ENCODE peak calls at places on chromosomes 6 and 20, in four cellular contexts. Q is NCI-H1105 treated with DMSO at 0.1 percent for 48 hours; Z is activated CD4-positive, alpha-beta memory T cell treated with anti-CD3 and anti-CD28 coated beads, Interleukin-2, amount 10 ng/mL, durations not matched to agents 7 days and 5 days; F is CD8-positive, alpha-beta memory T cell. B is an unnamed sample.

GRCh38 chr6:74320076-74320475 is 624.1 kb downstream of the CD109 start:
- DNase-seq in F (no peak), Q (no peak), Z (no peak), B (no peak)

GRCh38 chr6:107606407-107606806 is 116.5 kb downstream of the SOBP start:
- DNase-seq in Z (no peak), F (no peak), Q (no peak), B (no peak)

GRCh38 chr20:57013741-57014140 is 252.7 kb downstream of the BMP7 start:
- DNase-seq in F (no peak), Z (no peak), Q (peak), B (no peak)

GRCh38 chr6:105994522-105995402 is 91.4 kb upstream of the PRDM1 start:
- DNase-seq in Q (peak), F (peak), Z (peak), B (peak)

GRCh38 chr6:45703041-45703739 is 312.5 kb downstream of the CLIC5 start:
- DNase-seq in Q (no peak), Z (no peak), F (no peak), B (no peak)

GRCh38 chr6:47310131-47310480 is 401 bp upstream of the TNFRSF21 start:
- DNase-seq in F (no peak), Q (no peak), Z (no peak), B (no peak)

GRCh38 chr6:148550569-148550968 is 196.3 kb upstream of the UST start:
- DNase-seq in Z (no peak), Q (no peak), F (no peak), B (no peak)

GRCh38 chr20:46324960-46325703 is 16.8 kb upstream of the CDH22 start:
- DNase-seq in F (no peak), Z (no peak), Q (peak), B (peak)

GRCh38 chr6:7721654-7722053 is 4.2 kb upstream of the BMP6 start:
- DNase-seq in Q (peak), Z (no peak), F (no peak), B (no peak)

GRCh38 chr6:72642435-72642834 is 20.6 kb downstream of the KCNQ5 start:
- DNase-seq in F (no peak), Z (no peak), Q (no peak), B (no peak)

GRCh38 chr20:45878076-45878731 is 2.8 kb upstream of the ZSWIM1 start:
- DNase-seq in F (no peak), Q (no peak), Z (no peak), B (no peak)

GRCh38 chr6:41546866-41547798 is 951 bp downstream of the FOXP4 start:
- DNase-seq in Z (peak), F (no peak), Q (no peak), B (peak)

GRCh38 chr6:152952866-152953509 is 29.9 kb downstream of the FBXO5 start:
- DNase-seq in F (no peak), Z (no peak), Q (peak), B (no peak)

GRCh38 chr6:105196076-105196475 is 16.3 kb upstream of the POPDC3 start:
- DNase-seq in Z (no peak), F (no peak), Q (no peak), B (no peak)

GRCh38 chr6:225121-225721 is 67.1 kb upstream of the DUSP22 start:
- DNase-seq in Z (peak), F (no peak), Q (no peak), B (no peak)

GRCh38 chr20:51497542-51498467 is 44.7 kb downstream of the NFATC2 start:
- DNase-seq in Z (peak), F (peak), Q (no peak), B (no peak)

GRCh38 chr20:44615169-44615791 is 32.9 kb downstream of the PKIG start:
- DNase-seq in F (peak), Z (no peak), Q (no peak), B (peak)

GRCh38 chr6:155174576-155175174 is 89.1 kb upstream of the CLDN20 start:
- DNase-seq in Q (peak), Z (peak), F (peak), B (peak)

GRCh38 chr6:31355540-31355988 is 1.4 kb downstream of the HLA-B start:
- DNase-seq in F (peak), Z (no peak), Q (no peak), B (no peak)

GRCh38 chr6:31576897-31577341 is 1.6 kb downstream of the TNF start:
- DNase-seq in Z (peak), F (no peak), Q (no peak), B (peak)

GRCh38 chr6:112780498-112781096 is 433.5 kb downstream of the RFPL4B start:
- DNase-seq in Z (peak), Q (peak), F (no peak), B (peak)

GRCh38 chr6:137795510-137795909 is 71.5 kb upstream of the TNFAIP3 start:
- DNase-seq in F (no peak), Z (no peak), Q (no peak), B (peak)

GRCh38 chr20:46253391-46253790 is 54.9 kb downstream of the CDH22 start:
- DNase-seq in Z (no peak), Q (no peak), F (no peak), B (no peak)

GRCh38 chr20:34771680-34772081 is 53.8 kb downstream of the NCOA6 start:
- DNase-seq in F (no peak), Q (no peak), Z (no peak), B (no peak)

GRCh38 chr6:89597988-89598387 is 40.6 kb downstream of the LYRM2 start:
- DNase-seq in F (no peak), Q (peak), Z (no peak), B (no peak)

GRCh38 chr6:21033575-21034026 is 499.3 kb downstream of the CDKAL1 start:
- DNase-seq in Z (no peak), F (no peak), Q (no peak), B (no peak)

GRCh38 chr6:105836889-105837288 is 249.2 kb upstream of the PRDM1 start:
- DNase-seq in Z (no peak), F (no peak), Q (no peak), B (no peak)

GRCh38 chr6:29974901-29975560 is 32.7 kb downstream of the HLA-A start:
- DNase-seq in Q (no peak), F (no peak), Z (no peak), B (no peak)

GRCh38 chr6:48067148-48067709 is 43.8 kb downstream of the PTCHD4 start:
- DNase-seq in Z (no peak), Q (no peak), F (no peak), B (no peak)

GRCh38 chr6:3414704-3415453 is 42.0 kb downstream of the SLC22A23 start:
- DNase-seq in F (peak), Q (no peak), Z (peak), B (peak)

GRCh38 chr6:96939019-96939805 is 14.7 kb downstream of the KLHL32 start:
- DNase-seq in F (no peak), Q (peak), Z (no peak), B (no peak)

B was measured in DND-41.